ENCODE peak calls at places on chromosomes 4 and X, in eight cellular contexts. M, Z, B, E, P, X, L and V are unnamed samples.

GRCh38 chrX:15946783-15947550 is 92.4 kb upstream of the AP1S2 start:
- DNase-seq in B (peak; percentile 90), M (no peak), E (no peak), L (no peak), X (no peak), Z (no peak), P (peak; percentile 86), V (no peak)

GRCh38 chr4:76316131-76316530 is 9.6 kb downstream of the STBD1 start:
- DNase-seq in P (no peak), L (no peak), M (no peak), E (no peak), B (no peak), X (no peak), Z (no peak), V (no peak)

GRCh38 chr4:48290146-48290772 is 20.6 kb upstream of the TEC start:
- DNase-seq in Z (peak; percentile 66), M (no peak), B (peak; percentile 30), E (peak; percentile 35), X (no peak), L (no peak), P (no peak), V (peak; percentile 27)

GRCh38 chr4:7505116-7505900 is 70.6 kb upstream of the PSAPL1 start:
- DNase-seq in Z (no peak), P (no peak), E (no peak), X (no peak), L (no peak), M (no peak), B (no peak), V (no peak)

GRCh38 chr4:6749340-6750171 is 33.0 kb upstream of the KIAA0232 start:
- DNase-seq in X (no peak), L (no peak), B (peak; percentile 52), E (peak; percentile 94), P (peak; percentile 69), M (no peak), Z (peak; percentile 53), V (peak; percentile 91)

GRCh38 chrX:104136241-104137019 is 20.4 kb downstream of the SLC25A53 start:
- DNase-seq in Z (peak; percentile 80), E (peak; percentile 77), L (peak; percentile 69), M (peak; percentile 83), X (no peak), P (peak; percentile 73), B (peak; percentile 79), V (peak; percentile 67)

GRCh38 chrX:152904151-152905080 is 6.5 kb downstream of the ZNF185 start:
- DNase-seq in P (peak; percentile 73), B (peak; percentile 69), E (peak; percentile 46), Z (peak; percentile 50), M (peak; percentile 15), X (no peak), L (peak; percentile 46), V (peak; percentile 51)

GRCh38 chr4:76696109-76696508 is 201.8 kb downstream of the SOWAHB start:
- DNase-seq in P (peak; percentile 74), M (no peak), X (no peak), E (no peak), L (peak; percentile 72), B (peak; percentile 14), Z (no peak), V (no peak)

GRCh38 chr4:3436798-3437581 is 4.8 kb upstream of the HGFAC start:
- DNase-seq in Z (peak; percentile 62), B (peak; percentile 71), E (peak; percentile 53), M (peak; percentile 75), L (peak; percentile 81), P (peak; percentile 55), X (no peak), V (peak; percentile 66)

GRCh38 chr4:81650871-81651270 is 179.2 kb upstream of the RASGEF1B start:
- DNase-seq in M (no peak), P (no peak), B (no peak), L (peak; percentile 91), Z (no peak), E (no peak), X (no peak), V (no peak)

GRCh38 chr4:85107553-85107952 is 141.1 kb upstream of the WDFY3 start:
- DNase-seq in E (no peak), Z (no peak), P (no peak), L (no peak), B (no peak), M (no peak), X (no peak), V (no peak)

GRCh38 chr4:7429601-7430078 is 5.1 kb downstream of the PSAPL1 start:
- DNase-seq in Z (no peak), E (no peak), X (no peak), B (no peak), P (no peak), M (no peak), L (no peak), V (no peak)

GRCh38 chrX:129876734-129877395 is 29.1 kb upstream of the UTP14A start:
- DNase-seq in X (no peak), Z (no peak), P (peak; percentile 28), L (peak; percentile 56), B (peak; percentile 60), M (no peak), E (no peak), V (no peak)

GRCh38 chr4:6011686-6012085 is 6.5 kb downstream of the C4orf50 start:
- DNase-seq in B (no peak), Z (no peak), X (no peak), P (no peak), L (peak; percentile 36), E (no peak), M (peak; percentile 71), V (no peak)

GRCh38 chr4:106496066-106496465 is 127.5 kb upstream of the GIMD1 start:
- DNase-seq in P (no peak), B (no peak), E (no peak), Z (no peak), M (no peak), L (no peak), X (no peak), V (no peak)

GRCh38 chr4:7993671-7994070 is 54.0 kb upstream of the AFAP1 start:
- DNase-seq in M (no peak), P (no peak), Z (no peak), X (no peak), B (no peak), E (no peak), L (no peak), V (no peak)

GRCh38 chr4:128468485-128468989 is 180.9 kb upstream of the PGRMC2 start:
- DNase-seq in M (peak; percentile 74), P (peak; percentile 93), E (peak; percentile 83), L (no peak), X (no peak), B (peak; percentile 90), Z (peak; percentile 86), V (peak; percentile 67)